ENCODE peak calls at places on chromosome 7, in six cellular contexts. M is cardiac muscle cell, A is transverse colon, H is bronchial epithelial cell, E is Calu3, B is endothelial cell. V is an unnamed sample.

GRCh38 chr7:46687203-46687602 is 766.1 kb upstream of the IGFBP3 start:
- DNase-seq in H (no peak), E (no peak), B (no peak), M (peak), A (no peak), V (no peak)

GRCh38 chr7:158473946-158474345 is 113.7 kb downstream of the PTPRN2 start:
- DNase-seq in E (no peak), B (no peak), A (no peak), H (no peak), M (no peak), V (no peak)

GRCh38 chr7:129532375-129532774 is 30.0 kb downstream of the SMKR1 start:
- DNase-seq in M (no peak), B (no peak), E (no peak), A (no peak), H (no peak), V (no peak)

GRCh38 chr7:1706721-1707613 is 36.9 kb downstream of the ELFN1 start:
- DNase-seq in H (no peak), E (no peak), M (no peak), A (no peak), B (no peak), V (no peak)

GRCh38 chr7:41873781-41874180 is 170.9 kb upstream of the INHBA start:
- DNase-seq in B (no peak), M (peak), H (no peak), E (no peak), A (no peak), V (no peak)

GRCh38 chr7:127252736-127253288 is at the start of gene GRM8:
- DNase-seq in H (no peak), E (peak), M (peak), B (peak), A (peak), V (peak)

GRCh38 chr7:108846471-108846870 is 276.8 kb downstream of the DNAJB9 start:
- DNase-seq in B (no peak), E (no peak), M (no peak), A (no peak), H (no peak), V (no peak)

GRCh38 chr7:142431491-142431890 is 173.6 kb upstream of the PRSS58 start:
- DNase-seq in E (no peak), B (no peak), M (no peak), A (no peak), H (no peak), V (no peak)

GRCh38 chr7:44306608-44307007 is 18.8 kb downstream of the CAMK2B start:
- DNase-seq in E (no peak), H (no peak), M (no peak), B (no peak), A (no peak), V (no peak)

GRCh38 chr7:115122388-115122787 is 200.5 kb downstream of the MDFIC start:
- DNase-seq in M (no peak), A (no peak), B (no peak), E (no peak), H (no peak), V (no peak)

GRCh38 chr7:156752371-156753297 is 112.1 kb downstream of the RNF32 start:
- DNase-seq in M (no peak), A (no peak), H (no peak), B (no peak), E (no peak), V (peak)

GRCh38 chr7:131787101-131787500 is 230.7 kb upstream of the PODXL start:
- DNase-seq in H (no peak), B (no peak), M (no peak), E (no peak), A (no peak), V (no peak)

GRCh38 chr7:157580324-157580723 is 243.5 kb downstream of the DNAJB6 start:
- DNase-seq in A (no peak), E (no peak), M (no peak), H (no peak), B (no peak), V (no peak)

GRCh38 chr7:127755529-127755928 is 103.5 kb downstream of the SND1 start:
- DNase-seq in E (no peak), M (no peak), A (no peak), H (no peak), B (no peak), V (no peak)

GRCh38 chr7:143978585-143978984 is 21.5 kb upstream of the OR6B1 start:
- DNase-seq in E (no peak), B (no peak), H (no peak), M (no peak), A (no peak), V (no peak)

GRCh38 chr7:44177570-44178131 is 11.6 kb downstream of the GCK start:
- DNase-seq in M (peak), H (peak), B (no peak), A (no peak), E (no peak), V (no peak)

GRCh38 chr7:128120976-128121490 is 89.8 kb upstream of the LRRC4 start:
- DNase-seq in M (no peak), E (no peak), B (no peak), A (no peak), H (no peak), V (no peak)

GRCh38 chr7:69438584-69438983 is 159.7 kb upstream of the AUTS2 start:
- DNase-seq in A (no peak), B (no peak), E (no peak), H (no peak), M (peak), V (no peak)

GRCh38 chr7:39642896-39643295 is 19.5 kb downstream of the RALA start:
- DNase-seq in E (no peak), B (no peak), H (no peak), M (no peak), A (no peak), V (no peak)

GRCh38 chr7:72190919-72191318 is 221.2 kb downstream of the CALN1 start:
- DNase-seq in A (no peak), M (no peak), E (no peak), H (no peak), B (no peak), V (no peak)

GRCh38 chr7:101167645-101168411 is 2.5 kb upstream of the VGF start:
- DNase-seq in E (no peak), B (no peak), H (no peak), M (no peak), A (no peak), V (no peak)

GRCh38 chr7:119969763-119970162 is 303.2 kb upstream of the KCND2 start:
- DNase-seq in M (no peak), E (no peak), B (no peak), H (no peak), A (no peak), V (no peak)

GRCh38 chr7:141053626-141054025 is 20.2 kb upstream of the TMEM178B start:
- DNase-seq in A (no peak), M (no peak), E (no peak), H (no peak), B (no peak), V (no peak)

GRCh38 chr7:11485626-11486025 is 346.4 kb downstream of the THSD7A start:
- DNase-seq in M (no peak), A (no peak), E (no peak), B (no peak), H (no peak), V (no peak)

GRCh38 chr7:11489280-11489679 is 342.7 kb downstream of the THSD7A start:
- DNase-seq in M (no peak), H (no peak), E (no peak), B (no peak), A (no peak), V (no peak)

GRCh38 chr7:11491811-11492210 is 340.2 kb downstream of the THSD7A start:
- DNase-seq in A (no peak), E (no peak), M (no peak), B (no peak), H (no peak), V (no peak)

GRCh38 chr7:11486271-11486670 is 345.7 kb downstream of the THSD7A start:
- DNase-seq in H (no peak), B (no peak), M (peak), E (no peak), A (no peak), V (no peak)
- TF ChIP-seq CTCF in H (no peak), B (no peak), M (peak), E (no peak), A (no peak), V (no peak)

DNA sequence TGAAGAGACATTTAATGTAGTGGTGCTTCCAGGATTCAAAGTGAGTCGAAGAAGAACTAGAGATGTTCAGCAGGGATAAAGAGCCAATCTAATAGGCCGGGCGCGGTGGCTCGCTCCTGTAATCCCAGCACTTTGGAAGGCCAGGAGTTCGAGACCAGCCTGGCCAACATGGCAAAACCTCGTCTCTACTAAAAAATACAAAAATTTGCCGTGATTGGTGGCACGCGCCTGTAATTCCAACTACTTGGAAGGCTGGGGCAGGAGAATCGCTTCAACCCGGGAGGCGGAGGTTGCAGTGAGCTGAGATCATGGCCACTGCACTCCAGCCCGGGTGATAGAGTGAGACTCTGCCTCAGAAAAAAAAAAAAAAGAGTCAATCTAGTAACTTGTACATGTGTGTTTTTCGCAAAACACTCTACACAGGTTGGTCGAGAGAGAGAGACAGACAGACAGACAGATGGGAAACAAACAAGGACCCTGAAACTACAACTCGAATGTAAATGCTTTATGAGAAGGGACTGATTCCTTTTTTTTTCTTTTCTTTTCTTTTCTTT is 775 bp downstream of the ABCB8 start:
- DNase-seq in B (no peak), H (no peak), E (no peak), A (no peak), M (no peak), V (no peak)
- TF ChIP-seq CTCF in B (no peak), H (no peak), E (no peak), A (no peak), M (no peak), V (no peak)

GRCh38 chr7:123682690-123683089 is 27.0 kb downstream of the LMOD2 start:
- DNase-seq in M (peak), A (no peak), B (peak), H (peak), E (peak), V (no peak)
- TF ChIP-seq CTCF in M (peak), A (peak), B (peak), H (peak), E (peak), V (peak)

GRCh38 chr7:32588657-32589056 is 93.4 kb downstream of the AVL9 start:
- DNase-seq in M (peak), E (no peak), H (peak), A (no peak), B (no peak), V (no peak)
- TF ChIP-seq CTCF in M (peak), E (no peak), H (no peak), A (no peak), B (no peak), V (no peak)

V was measured in nephron progenitor cell.